ENCODE peak calls at places on chromosomes 2 and 18, in nine cellular contexts. One of them, this sample, is unnamed.

GRCh38 chr2:199118701-199119241 is 339.0 kb downstream of the SATB2 start:
- DNase-seq in foreskin melanocyte: no peak
- DNase-seq in NCI-H2029: no peak
- DNase-seq in astrocyte of the cerebellum: no peak
- DNase-seq in GM10248: no peak
- DNase-seq in substantia nigra: no peak
- DNase-seq in Ammon's horn: no peak
- DNase-seq in C1 segment of cervical spinal cord: no peak
- DNase-seq in endothelial cell: no peak
- DNase-seq in this sample: no peak

GRCh38 chr2:129436809-129437208 is 542.7 kb upstream of the RAB6C start:
- DNase-seq in foreskin melanocyte: no peak
- DNase-seq in NCI-H2029: no peak
- DNase-seq in astrocyte of the cerebellum: no peak
- DNase-seq in GM10248: no peak
- DNase-seq in substantia nigra: no peak
- DNase-seq in Ammon's horn: no peak
- DNase-seq in C1 segment of cervical spinal cord: no peak
- DNase-seq in endothelial cell: no peak
- DNase-seq in this sample: no peak

GRCh38 chr18:48577478-48578190 is 38.8 kb downstream of the CTIF start:
- DNase-seq in foreskin melanocyte: no peak
- DNase-seq in NCI-H2029: no peak
- DNase-seq in astrocyte of the cerebellum: no peak
- DNase-seq in GM10248: no peak
- DNase-seq in substantia nigra: no peak
- DNase-seq in Ammon's horn: no peak
- DNase-seq in C1 segment of cervical spinal cord: no peak
- DNase-seq in endothelial cell: no peak
- DNase-seq in this sample: no peak

GRCh38 chr18:56314396-56314795 is 324.0 kb downstream of the TXNL1 start:
- DNase-seq in foreskin melanocyte: no peak
- DNase-seq in NCI-H2029: no peak
- DNase-seq in astrocyte of the cerebellum: no peak
- DNase-seq in GM10248: no peak
- DNase-seq in substantia nigra: no peak
- DNase-seq in Ammon's horn: peak; percentile 50
- DNase-seq in C1 segment of cervical spinal cord: no peak
- DNase-seq in endothelial cell: no peak
- DNase-seq in this sample: no peak

GRCh38 chr2:99975386-99975785 is 167.0 kb downstream of the AFF3 start:
- DNase-seq in foreskin melanocyte: no peak
- DNase-seq in NCI-H2029: no peak
- DNase-seq in astrocyte of the cerebellum: no peak
- DNase-seq in GM10248: no peak
- DNase-seq in substantia nigra: no peak
- DNase-seq in Ammon's horn: no peak
- DNase-seq in C1 segment of cervical spinal cord: no peak
- DNase-seq in endothelial cell: no peak
- DNase-seq in this sample: no peak

GRCh38 chr2:184599875-184600227 is 1.5 kb downstream of the ZNF804A start:
- DNase-seq in foreskin melanocyte: no peak
- DNase-seq in NCI-H2029: no peak
- DNase-seq in astrocyte of the cerebellum: no peak
- DNase-seq in GM10248: no peak
- DNase-seq in substantia nigra: no peak
- DNase-seq in Ammon's horn: no peak
- DNase-seq in C1 segment of cervical spinal cord: no peak
- DNase-seq in endothelial cell: no peak
- DNase-seq in this sample: no peak

GRCh38 chr2:23199115-23199918 is 185.7 kb upstream of the KLHL29 start:
- DNase-seq in foreskin melanocyte: no peak
- DNase-seq in NCI-H2029: no peak
- DNase-seq in astrocyte of the cerebellum: no peak
- DNase-seq in GM10248: peak; percentile 20
- DNase-seq in substantia nigra: no peak
- DNase-seq in Ammon's horn: no peak
- DNase-seq in C1 segment of cervical spinal cord: no peak
- DNase-seq in endothelial cell: no peak
- DNase-seq in this sample: no peak

GRCh38 chr2:73418343-73418742 is 32.7 kb downstream of the ALMS1 start:
- DNase-seq in foreskin melanocyte: no peak
- DNase-seq in NCI-H2029: no peak
- DNase-seq in astrocyte of the cerebellum: peak; percentile 81
- DNase-seq in GM10248: no peak
- DNase-seq in substantia nigra: no peak
- DNase-seq in Ammon's horn: peak; percentile 59
- DNase-seq in C1 segment of cervical spinal cord: peak; percentile 38
- DNase-seq in endothelial cell: no peak
- DNase-seq in this sample: peak; percentile 79

GRCh38 chr18:2083691-2084090 is 487.6 kb downstream of the METTL4 start:
- DNase-seq in foreskin melanocyte: no peak
- DNase-seq in NCI-H2029: no peak
- DNase-seq in astrocyte of the cerebellum: no peak
- DNase-seq in GM10248: no peak
- DNase-seq in substantia nigra: no peak
- DNase-seq in Ammon's horn: no peak
- DNase-seq in C1 segment of cervical spinal cord: no peak
- DNase-seq in endothelial cell: peak; percentile 10
- DNase-seq in this sample: no peak

GRCh38 chr18:47413327-47413726 is 161.9 kb upstream of the SKOR2 start:
- DNase-seq in foreskin melanocyte: no peak
- DNase-seq in NCI-H2029: peak; percentile 6
- DNase-seq in astrocyte of the cerebellum: peak; percentile 73
- DNase-seq in GM10248: no peak
- DNase-seq in substantia nigra: no peak
- DNase-seq in Ammon's horn: no peak
- DNase-seq in C1 segment of cervical spinal cord: no peak
- DNase-seq in endothelial cell: no peak
- DNase-seq in this sample: peak; percentile 10

GRCh38 chr2:231388725-231389346 is 6.7 kb upstream of the B3GNT7 start:
- DNase-seq in foreskin melanocyte: no peak
- DNase-seq in NCI-H2029: no peak
- DNase-seq in astrocyte of the cerebellum: no peak
- DNase-seq in GM10248: no peak
- DNase-seq in substantia nigra: no peak
- DNase-seq in Ammon's horn: no peak
- DNase-seq in C1 segment of cervical spinal cord: peak; percentile 72
- DNase-seq in endothelial cell: no peak
- DNase-seq in this sample: no peak

GRCh38 chr2:56017784-56018183 is 94.2 kb upstream of the EFEMP1 start:
- DNase-seq in foreskin melanocyte: no peak
- DNase-seq in NCI-H2029: no peak
- DNase-seq in astrocyte of the cerebellum: no peak
- DNase-seq in GM10248: no peak
- DNase-seq in substantia nigra: no peak
- DNase-seq in Ammon's horn: no peak
- DNase-seq in C1 segment of cervical spinal cord: no peak
- DNase-seq in endothelial cell: no peak
- DNase-seq in this sample: no peak

GRCh38 chr2:95262896-95263542 is 11.2 kb upstream of the PROM2 start:
- DNase-seq in foreskin melanocyte: no peak
- DNase-seq in NCI-H2029: no peak
- DNase-seq in astrocyte of the cerebellum: no peak
- DNase-seq in GM10248: no peak
- DNase-seq in substantia nigra: no peak
- DNase-seq in Ammon's horn: no peak
- DNase-seq in C1 segment of cervical spinal cord: no peak
- DNase-seq in endothelial cell: no peak
- DNase-seq in this sample: no peak

GRCh38 chr18:69291755-69292154 is 108.9 kb upstream of the DOK6 start:
- DNase-seq in foreskin melanocyte: no peak
- DNase-seq in NCI-H2029: no peak
- DNase-seq in astrocyte of the cerebellum: no peak
- DNase-seq in GM10248: no peak
- DNase-seq in substantia nigra: no peak
- DNase-seq in Ammon's horn: no peak
- DNase-seq in C1 segment of cervical spinal cord: no peak
- DNase-seq in endothelial cell: no peak
- DNase-seq in this sample: no peak

This sample was measured in GM04504.